ENCODE peak calls at places on chromosomes 3 and 15, in seven cellular contexts. R is colonic mucosa, F is astrocyte, Z is Calu3, S is ascending aorta, J is AG09309, L is progenitor cell of endocrine pancreas. B is an unnamed sample.

GRCh38 chr3:131998027-131998426 is 36.8 kb downstream of the CPNE4 start:
- DNase-seq in J (no peak), R (no peak), L (no peak), S (no peak), F (no peak), Z (no peak), B (no peak)

GRCh38 chr3:196670335-196670734 is 30.8 kb downstream of the NRROS start:
- DNase-seq in S (no peak), L (no peak), F (no peak), Z (no peak), J (no peak), R (no peak), B (no peak)

GRCh38 chr3:19073341-19074105 is 74.8 kb upstream of the KCNH8 start:
- DNase-seq in Z (no peak), S (no peak), F (no peak), R (no peak), J (no peak), L (no peak), B (no peak)

GRCh38 chr15:25249236-25250010 is 189.4 kb downstream of the UBE3A start:
- DNase-seq in L (no peak), Z (no peak), J (no peak), S (no peak), F (no peak), R (peak; percentile 4), B (peak; percentile 43)

GRCh38 chr15:28947241-28947674 is 61.5 kb downstream of the APBA2 start:
- DNase-seq in J (no peak), L (no peak), F (no peak), R (no peak), Z (no peak), S (no peak), B (no peak)

GRCh38 chr3:85254738-85255137 is 295.9 kb downstream of the CADM2 start:
- DNase-seq in J (no peak), S (no peak), L (no peak), F (peak; percentile 5), R (no peak), Z (no peak), B (no peak)

GRCh38 chr15:72474912-72475601 is 927 bp downstream of the ARIH1 start:
- DNase-seq in F (peak; percentile 69), R (peak; percentile 78), J (no peak), S (no peak), L (peak; percentile 53), Z (peak; percentile 80), B (peak; percentile 76)

GRCh38 chr15:93274276-93274675 is 185.3 kb upstream of the RGMA start:
- DNase-seq in J (no peak), L (no peak), F (no peak), Z (no peak), S (no peak), R (no peak), B (no peak)

GRCh38 chr3:122875547-122876127 is 80.8 kb downstream of the SLC49A4 start:
- DNase-seq in R (no peak), J (no peak), L (no peak), Z (no peak), S (no peak), F (no peak), B (no peak)

GRCh38 chr3:65888980-65889706 is 149.6 kb downstream of the MAGI1 start:
- DNase-seq in J (peak; percentile 89), F (peak; percentile 98), R (no peak), Z (no peak), L (no peak), S (no peak), B (no peak)

GRCh38 chr15:91113036-91113435 is 13.0 kb downstream of the SV2B start:
- DNase-seq in S (no peak), R (no peak), F (no peak), Z (peak; percentile 40), J (no peak), L (no peak), B (no peak)

GRCh38 chr3:192825657-192826200 is 91.9 kb downstream of the MB21D2 start:
- DNase-seq in L (no peak), J (no peak), Z (peak; percentile 51), S (no peak), F (peak; percentile 59), R (peak; percentile 22), B (no peak)

GRCh38 chr3:197256836-197257444 is 41.5 kb downstream of the DLG1 start:
- DNase-seq in S (no peak), Z (peak; percentile 27), R (peak; percentile 49), L (no peak), J (peak; percentile 18), F (peak; percentile 40), B (no peak)

GRCh38 chr3:43349759-43350158 is 63.4 kb downstream of the SNRK start:
- DNase-seq in R (no peak), Z (no peak), J (no peak), F (peak; percentile 66), L (no peak), S (no peak), B (no peak)

GRCh38 chr15:75199347-75199976 is 2.2 kb upstream of the C15orf39 start:
- DNase-seq in L (no peak), F (no peak), R (no peak), J (no peak), Z (no peak), S (no peak), B (no peak)

GRCh38 chr3:71554649-71555048 is 28.9 kb downstream of the FOXP1 start:
- DNase-seq in Z (no peak), L (no peak), R (no peak), S (no peak), F (no peak), J (no peak), B (no peak)

GRCh38 chr3:38454884-38455638 is 1.4 kb downstream of the ACVR2B start:
- DNase-seq in J (no peak), L (peak; percentile 80), S (no peak), R (peak; percentile 92), F (no peak), Z (peak; percentile 83), B (no peak)

GRCh38 chr15:84772467-84772866 is 24.1 kb downstream of the ZNF592 start:
- DNase-seq in J (no peak), R (no peak), S (no peak), L (no peak), F (no peak), Z (no peak), B (no peak)

GRCh38 chr15:40450047-40450446 is 9.3 kb downstream of the BAHD1 start:
- DNase-seq in S (no peak), J (no peak), F (no peak), L (no peak), Z (no peak), R (no peak), B (no peak)

GRCh38 chr3:69294014-69294771 is 91.7 kb downstream of the FRMD4B start:
- DNase-seq in S (no peak), R (no peak), Z (no peak), L (no peak), F (peak; percentile 44), J (peak; percentile 27), B (no peak)

GRCh38 chr3:26058774-26059455 is 269.0 kb downstream of the OXSM start:
- DNase-seq in J (no peak), F (no peak), L (no peak), S (no peak), Z (no peak), R (no peak), B (no peak)

GRCh38 chr3:98734311-98734710 is 28.8 kb upstream of the ST3GAL6 start:
- DNase-seq in J (no peak), Z (no peak), S (no peak), R (no peak), L (no peak), F (no peak), B (no peak)

GRCh38 chr15:51132384-51133139 is 37.9 kb upstream of the TNFAIP8L3 start:
- DNase-seq in J (peak; percentile 96), S (no peak), R (peak; percentile 46), L (no peak), F (peak; percentile 96), Z (peak; percentile 48), B (no peak)

GRCh38 chr3:94234177-94234788 is 171.4 kb downstream of the NSUN3 start:
- DNase-seq in R (peak; percentile 21), F (peak; percentile 37), Z (peak; percentile 32), S (no peak), L (no peak), J (no peak), B (no peak)

GRCh38 chr3:9781978-9782575 is 10.2 kb downstream of the TADA3 start:
- DNase-seq in R (no peak), F (no peak), J (no peak), Z (no peak), S (no peak), L (no peak), B (no peak)

GRCh38 chr15:31440754-31441298 is 114.2 kb downstream of the KLF13 start:
- DNase-seq in R (peak; percentile 71), J (no peak), F (no peak), S (no peak), Z (no peak), L (no peak), B (peak; percentile 62)

GRCh38 chr15:31437686-31438085 is 111.1 kb downstream of the KLF13 start:
- DNase-seq in S (no peak), J (no peak), Z (no peak), L (no peak), F (no peak), R (no peak), B (no peak)

GRCh38 chr15:31438601-31439265 is 112.1 kb downstream of the KLF13 start:
- DNase-seq in R (no peak), L (no peak), Z (no peak), S (no peak), J (no peak), F (no peak), B (no peak)

GRCh38 chr15:31442203-31443090 is 115.8 kb downstream of the KLF13 start:
- DNase-seq in R (peak; percentile 52), Z (no peak), S (no peak), F (peak; percentile 88), L (no peak), J (peak; percentile 85), B (no peak)

DNA sequence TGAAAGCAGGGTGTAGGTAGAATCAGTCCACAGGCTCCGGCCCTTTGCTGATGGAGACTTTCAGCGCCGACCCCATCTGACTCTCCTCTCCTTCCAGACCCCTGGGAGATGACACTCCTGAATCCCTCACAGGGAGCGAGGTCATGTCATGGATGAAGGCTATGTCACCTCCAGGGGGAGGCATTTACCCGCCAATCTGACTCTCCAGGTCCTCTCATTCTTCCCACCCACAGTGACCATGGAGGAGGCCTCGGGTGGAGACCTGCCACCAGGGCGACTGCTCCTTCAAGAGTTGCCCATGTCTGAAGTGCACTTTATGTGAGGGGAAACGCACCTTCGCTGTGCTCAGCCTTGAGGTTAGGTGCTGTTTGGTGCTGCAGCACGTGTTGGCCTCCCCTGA is 112.7 kb downstream of the KLF13 start:
- DNase-seq in R (peak; percentile 73), S (no peak), L (no peak), J (no peak), F (no peak), Z (no peak), B (peak; percentile 64)
- TF ChIP-seq CTCF in R (peak; percentile 40), S (no peak), L (peak; percentile 34), J (peak; percentile 10), F (no peak), Z (no peak), B (peak; percentile 72)

GRCh38 chr15:31461911-31462480 is 135.4 kb downstream of the KLF13 start:
- DNase-seq in S (no peak), L (no peak), J (no peak), Z (no peak), R (no peak), F (no peak), B (no peak)
- TF ChIP-seq CTCF in S (no peak), L (no peak), J (peak; percentile 32), Z (no peak), R (no peak), F (no peak), B (no peak)

GRCh38 chr15:41494190-41494921 is 682 bp downstream of the ITPKA start:
- DNase-seq in J (no peak), R (peak; percentile 52), S (no peak), L (peak; percentile 52), Z (peak; percentile 25), F (no peak), B (no peak)
- TF ChIP-seq CTCF in J (no peak), R (no peak), S (no peak), L (peak; percentile 25), Z (no peak), F (no peak), B (no peak)

GRCh38 chr15:96321422-96322391 is 8.8 kb upstream of the NR2F2 start:
- DNase-seq in R (peak; percentile 19), S (no peak), J (no peak), F (peak; percentile 44), L (no peak), Z (peak; percentile 63), B (no peak)
- TF ChIP-seq CTCF in R (no peak), S (no peak), J (no peak), F (no peak), L (no peak), Z (no peak), B (no peak)

B was measured in CD14-positive monocyte.